ENCODE peak calls at places on chromosome 11, in six cellular contexts. One of them, this sample, is unnamed.

GRCh38 chr11:72441647-72442267 is 7.4 kb upstream of the CLPB start:
- DNase-seq in stimulated activated CD4-positive, alpha-beta T cell treated with anti-CD3 and anti-CD28 coated beads, TNF-alpha, amount 100 ng/mL, for 1 hour: no peak
- DNase-seq in foreskin keratinocyte: no peak
- DNase-seq in thyroid gland: no peak
- DNase-seq in epithelial cell of esophagus: no peak
- DNase-seq in AML-193: peak
- DNase-seq in this sample: peak

GRCh38 chr11:73275381-73275750 is 3.2 kb downstream of the P2RY6 start:
- DNase-seq in thyroid gland: no peak
- DNase-seq in AML-193: no peak
- DNase-seq in epithelial cell of esophagus: peak
- DNase-seq in foreskin keratinocyte: no peak
- DNase-seq in stimulated activated CD4-positive, alpha-beta T cell treated with anti-CD3 and anti-CD28 coated beads, TNF-alpha, amount 100 ng/mL, for 1 hour: no peak
- DNase-seq in this sample: no peak

GRCh38 chr11:125005491-125005890 is 51.5 kb downstream of the CCDC15 start:
- DNase-seq in AML-193: no peak
- DNase-seq in epithelial cell of esophagus: no peak
- DNase-seq in foreskin keratinocyte: no peak
- DNase-seq in thyroid gland: no peak
- DNase-seq in stimulated activated CD4-positive, alpha-beta T cell treated with anti-CD3 and anti-CD28 coated beads, TNF-alpha, amount 100 ng/mL, for 1 hour: no peak
- DNase-seq in this sample: no peak

GRCh38 chr11:64935634-64936081 is at the start of gene GPHA2:
- DNase-seq in foreskin keratinocyte: no peak
- DNase-seq in epithelial cell of esophagus: peak
- DNase-seq in stimulated activated CD4-positive, alpha-beta T cell treated with anti-CD3 and anti-CD28 coated beads, TNF-alpha, amount 100 ng/mL, for 1 hour: no peak
- DNase-seq in AML-193: no peak
- DNase-seq in thyroid gland: no peak
- DNase-seq in this sample: no peak

GRCh38 chr11:90840071-90840470 is 617.2 kb upstream of the CHORDC1 start:
- DNase-seq in thyroid gland: no peak
- DNase-seq in epithelial cell of esophagus: peak
- DNase-seq in stimulated activated CD4-positive, alpha-beta T cell treated with anti-CD3 and anti-CD28 coated beads, TNF-alpha, amount 100 ng/mL, for 1 hour: no peak
- DNase-seq in foreskin keratinocyte: peak
- DNase-seq in AML-193: no peak
- DNase-seq in this sample: no peak

GRCh38 chr11:61293869-61294716 is 1.0 kb downstream of the VWCE start:
- DNase-seq in thyroid gland: peak
- DNase-seq in stimulated activated CD4-positive, alpha-beta T cell treated with anti-CD3 and anti-CD28 coated beads, TNF-alpha, amount 100 ng/mL, for 1 hour: no peak
- DNase-seq in foreskin keratinocyte: no peak
- DNase-seq in AML-193: no peak
- DNase-seq in epithelial cell of esophagus: peak
- DNase-seq in this sample: no peak

GRCh38 chr11:98531576-98531975 is 489.2 kb upstream of the CNTN5 start:
- DNase-seq in AML-193: no peak
- DNase-seq in thyroid gland: no peak
- DNase-seq in epithelial cell of esophagus: peak
- DNase-seq in foreskin keratinocyte: peak
- DNase-seq in stimulated activated CD4-positive, alpha-beta T cell treated with anti-CD3 and anti-CD28 coated beads, TNF-alpha, amount 100 ng/mL, for 1 hour: no peak
- DNase-seq in this sample: no peak

GRCh38 chr11:44711772-44712608 is 14.8 kb upstream of the TSPAN18 start:
- DNase-seq in foreskin keratinocyte: no peak
- DNase-seq in thyroid gland: no peak
- DNase-seq in stimulated activated CD4-positive, alpha-beta T cell treated with anti-CD3 and anti-CD28 coated beads, TNF-alpha, amount 100 ng/mL, for 1 hour: no peak
- DNase-seq in AML-193: no peak
- DNase-seq in epithelial cell of esophagus: no peak
- DNase-seq in this sample: no peak

GRCh38 chr11:59706518-59707285 is 6.9 kb downstream of the OR10V1 start:
- DNase-seq in stimulated activated CD4-positive, alpha-beta T cell treated with anti-CD3 and anti-CD28 coated beads, TNF-alpha, amount 100 ng/mL, for 1 hour: no peak
- DNase-seq in thyroid gland: no peak
- DNase-seq in epithelial cell of esophagus: peak
- DNase-seq in foreskin keratinocyte: peak
- DNase-seq in AML-193: no peak
- DNase-seq in this sample: no peak

GRCh38 chr11:91011503-91011902 is 788.7 kb upstream of the CHORDC1 start:
- DNase-seq in stimulated activated CD4-positive, alpha-beta T cell treated with anti-CD3 and anti-CD28 coated beads, TNF-alpha, amount 100 ng/mL, for 1 hour: no peak
- DNase-seq in AML-193: no peak
- DNase-seq in foreskin keratinocyte: no peak
- DNase-seq in epithelial cell of esophagus: no peak
- DNase-seq in thyroid gland: no peak
- DNase-seq in this sample: no peak

GRCh38 chr11:118620529-118621070 is 13.2 kb downstream of the PHLDB1 start:
- DNase-seq in thyroid gland: no peak
- DNase-seq in epithelial cell of esophagus: no peak
- DNase-seq in AML-193: no peak
- DNase-seq in foreskin keratinocyte: no peak
- DNase-seq in stimulated activated CD4-positive, alpha-beta T cell treated with anti-CD3 and anti-CD28 coated beads, TNF-alpha, amount 100 ng/mL, for 1 hour: no peak
- DNase-seq in this sample: no peak

GRCh38 chr11:107713009-107713408 is 1.2 kb upstream of the SLN start:
- DNase-seq in epithelial cell of esophagus: no peak
- DNase-seq in foreskin keratinocyte: no peak
- DNase-seq in stimulated activated CD4-positive, alpha-beta T cell treated with anti-CD3 and anti-CD28 coated beads, TNF-alpha, amount 100 ng/mL, for 1 hour: no peak
- DNase-seq in AML-193: no peak
- DNase-seq in thyroid gland: no peak
- DNase-seq in this sample: no peak

GRCh38 chr11:34890089-34890488 is 26.1 kb downstream of the APIP start:
- DNase-seq in foreskin keratinocyte: no peak
- DNase-seq in epithelial cell of esophagus: peak
- DNase-seq in thyroid gland: no peak
- DNase-seq in AML-193: peak
- DNase-seq in stimulated activated CD4-positive, alpha-beta T cell treated with anti-CD3 and anti-CD28 coated beads, TNF-alpha, amount 100 ng/mL, for 1 hour: no peak
- DNase-seq in this sample: peak

GRCh38 chr11:82547163-82547560 is 186.5 kb downstream of the FAM181B start:
- DNase-seq in epithelial cell of esophagus: peak
- DNase-seq in thyroid gland: no peak
- DNase-seq in stimulated activated CD4-positive, alpha-beta T cell treated with anti-CD3 and anti-CD28 coated beads, TNF-alpha, amount 100 ng/mL, for 1 hour: no peak
- DNase-seq in foreskin keratinocyte: no peak
- DNase-seq in AML-193: no peak
- DNase-seq in this sample: no peak

GRCh38 chr11:128694618-128695481 is 978 bp downstream of the FLI1 start:
- DNase-seq in foreskin keratinocyte: no peak
- DNase-seq in epithelial cell of esophagus: peak
- DNase-seq in stimulated activated CD4-positive, alpha-beta T cell treated with anti-CD3 and anti-CD28 coated beads, TNF-alpha, amount 100 ng/mL, for 1 hour: no peak
- DNase-seq in thyroid gland: no peak
- DNase-seq in AML-193: no peak
- DNase-seq in this sample: no peak

GRCh38 chr11:34161812-34162506 is 56.5 kb downstream of the NAT10 start:
- DNase-seq in thyroid gland: no peak
- DNase-seq in stimulated activated CD4-positive, alpha-beta T cell treated with anti-CD3 and anti-CD28 coated beads, TNF-alpha, amount 100 ng/mL, for 1 hour: no peak
- DNase-seq in foreskin keratinocyte: no peak
- DNase-seq in epithelial cell of esophagus: peak
- DNase-seq in AML-193: no peak
- DNase-seq in this sample: no peak

GRCh38 chr11:9760180-9760550 is 96.3 kb downstream of the SWAP70 start:
- DNase-seq in foreskin keratinocyte: no peak
- DNase-seq in AML-193: no peak
- DNase-seq in epithelial cell of esophagus: peak
- DNase-seq in thyroid gland: peak
- DNase-seq in stimulated activated CD4-positive, alpha-beta T cell treated with anti-CD3 and anti-CD28 coated beads, TNF-alpha, amount 100 ng/mL, for 1 hour: no peak
- DNase-seq in this sample: peak

GRCh38 chr11:60855726-60856633 is at the start of gene PTGDR2:
- DNase-seq in epithelial cell of esophagus: no peak
- DNase-seq in AML-193: no peak
- DNase-seq in thyroid gland: no peak
- DNase-seq in stimulated activated CD4-positive, alpha-beta T cell treated with anti-CD3 and anti-CD28 coated beads, TNF-alpha, amount 100 ng/mL, for 1 hour: no peak
- DNase-seq in foreskin keratinocyte: no peak
- DNase-seq in this sample: no peak

GRCh38 chr11:120581317-120581716 is 69.8 kb downstream of the GRIK4 start:
- DNase-seq in thyroid gland: no peak
- DNase-seq in stimulated activated CD4-positive, alpha-beta T cell treated with anti-CD3 and anti-CD28 coated beads, TNF-alpha, amount 100 ng/mL, for 1 hour: no peak
- DNase-seq in foreskin keratinocyte: no peak
- DNase-seq in epithelial cell of esophagus: peak
- DNase-seq in AML-193: peak
- DNase-seq in this sample: no peak

GRCh38 chr11:62708423-62709261 is 1.2 kb downstream of the GNG3 start:
- DNase-seq in AML-193: no peak
- DNase-seq in stimulated activated CD4-positive, alpha-beta T cell treated with anti-CD3 and anti-CD28 coated beads, TNF-alpha, amount 100 ng/mL, for 1 hour: no peak
- DNase-seq in foreskin keratinocyte: no peak
- DNase-seq in epithelial cell of esophagus: peak
- DNase-seq in thyroid gland: peak
- DNase-seq in this sample: no peak

GRCh38 chr11:11476971-11477645 is 124.1 kb upstream of the CSNK2A3 start:
- DNase-seq in stimulated activated CD4-positive, alpha-beta T cell treated with anti-CD3 and anti-CD28 coated beads, TNF-alpha, amount 100 ng/mL, for 1 hour: no peak
- DNase-seq in thyroid gland: no peak
- DNase-seq in epithelial cell of esophagus: peak
- DNase-seq in AML-193: no peak
- DNase-seq in foreskin keratinocyte: peak
- DNase-seq in this sample: peak

GRCh38 chr11:12963789-12964536 is 45.2 kb upstream of the RASSF10 start:
- DNase-seq in thyroid gland: peak
- DNase-seq in foreskin keratinocyte: no peak
- DNase-seq in stimulated activated CD4-positive, alpha-beta T cell treated with anti-CD3 and anti-CD28 coated beads, TNF-alpha, amount 100 ng/mL, for 1 hour: peak
- DNase-seq in epithelial cell of esophagus: peak
- DNase-seq in AML-193: peak
- DNase-seq in this sample: peak

GRCh38 chr11:88480217-88480616 is 142.7 kb upstream of the CTSC start:
- DNase-seq in thyroid gland: no peak
- DNase-seq in stimulated activated CD4-positive, alpha-beta T cell treated with anti-CD3 and anti-CD28 coated beads, TNF-alpha, amount 100 ng/mL, for 1 hour: no peak
- DNase-seq in epithelial cell of esophagus: peak
- DNase-seq in foreskin keratinocyte: peak
- DNase-seq in AML-193: no peak
- DNase-seq in this sample: no peak

GRCh38 chr11:133206313-133207005 is 325.8 kb downstream of the OPCML start:
- DNase-seq in stimulated activated CD4-positive, alpha-beta T cell treated with anti-CD3 and anti-CD28 coated beads, TNF-alpha, amount 100 ng/mL, for 1 hour: no peak
- DNase-seq in thyroid gland: no peak
- DNase-seq in foreskin keratinocyte: no peak
- DNase-seq in AML-193: no peak
- DNase-seq in epithelial cell of esophagus: no peak
- DNase-seq in this sample: no peak

GRCh38 chr11:71334191-71334590 is 81.8 kb upstream of the SHANK2 start:
- DNase-seq in foreskin keratinocyte: no peak
- DNase-seq in AML-193: no peak
- DNase-seq in stimulated activated CD4-positive, alpha-beta T cell treated with anti-CD3 and anti-CD28 coated beads, TNF-alpha, amount 100 ng/mL, for 1 hour: no peak
- DNase-seq in epithelial cell of esophagus: no peak
- DNase-seq in thyroid gland: no peak
- DNase-seq in this sample: no peak

GRCh38 chr11:70415642-70416395 is 17.5 kb downstream of the CTTN start:
- DNase-seq in AML-193: no peak
- DNase-seq in stimulated activated CD4-positive, alpha-beta T cell treated with anti-CD3 and anti-CD28 coated beads, TNF-alpha, amount 100 ng/mL, for 1 hour: no peak
- DNase-seq in thyroid gland: no peak
- DNase-seq in foreskin keratinocyte: no peak
- DNase-seq in epithelial cell of esophagus: no peak
- DNase-seq in this sample: no peak

GRCh38 chr11:118339281-118340045 is 3.0 kb downstream of the CD3D start:
- DNase-seq in stimulated activated CD4-positive, alpha-beta T cell treated with anti-CD3 and anti-CD28 coated beads, TNF-alpha, amount 100 ng/mL, for 1 hour: no peak
- DNase-seq in epithelial cell of esophagus: no peak
- DNase-seq in thyroid gland: no peak
- DNase-seq in foreskin keratinocyte: no peak
- DNase-seq in AML-193: no peak
- DNase-seq in this sample: no peak

GRCh38 chr11:76250520-76251222 is 44.4 kb upstream of the WNT11 start:
- DNase-seq in thyroid gland: no peak
- DNase-seq in epithelial cell of esophagus: no peak
- DNase-seq in stimulated activated CD4-positive, alpha-beta T cell treated with anti-CD3 and anti-CD28 coated beads, TNF-alpha, amount 100 ng/mL, for 1 hour: no peak
- DNase-seq in AML-193: no peak
- DNase-seq in foreskin keratinocyte: no peak
- DNase-seq in this sample: no peak

GRCh38 chr11:10911907-10912306 is 54.1 kb upstream of the ZBED5 start:
- DNase-seq in AML-193: no peak
- DNase-seq in foreskin keratinocyte: no peak
- DNase-seq in stimulated activated CD4-positive, alpha-beta T cell treated with anti-CD3 and anti-CD28 coated beads, TNF-alpha, amount 100 ng/mL, for 1 hour: no peak
- DNase-seq in epithelial cell of esophagus: no peak
- DNase-seq in thyroid gland: no peak
- DNase-seq in this sample: no peak

GRCh38 chr11:1382429-1382828 is 7.3 kb upstream of the BRSK2 start:
- DNase-seq in epithelial cell of esophagus: no peak
- DNase-seq in foreskin keratinocyte: no peak
- DNase-seq in AML-193: no peak
- DNase-seq in stimulated activated CD4-positive, alpha-beta T cell treated with anti-CD3 and anti-CD28 coated beads, TNF-alpha, amount 100 ng/mL, for 1 hour: no peak
- DNase-seq in thyroid gland: no peak
- DNase-seq in this sample: no peak